ENCODE peak calls at places on chromosomes 11 and 22, in ten cellular contexts. One of them, this sample, is unnamed.

GRCh38 chr11:102911758-102912481 is 37.1 kb upstream of the MMP12 start:
- DNase-seq in NCI-H1105: no peak
- DNase-seq in endothelial cell: no peak
- DNase-seq in GM23248: no peak
- DNase-seq in stimulated activated CD8-positive, alpha-beta memory T cell treated with anti-CD3 and anti-CD28 coated beads, Interleukin-4, amount 100 ng/mL, for 1 hour: no peak
- DNase-seq in HS-27A: no peak
- DNase-seq in cardiac muscle cell: no peak
- DNase-seq in B cell: no peak
- DNase-seq in activated T-cell treated with anti-CD3 and anti-CD28 coated beads, Interleukin-2, amount 50 U/mL, for 72 hours: no peak
- DNase-seq in NCI-H526 treated with DMSO at 0.1 percent for 48 hours: no peak
- DNase-seq in this sample: no peak

GRCh38 chr11:84089072-84090057 is 803.2 kb upstream of the CCDC90B start:
- DNase-seq in activated T-cell treated with anti-CD3 and anti-CD28 coated beads, Interleukin-2, amount 50 U/mL, for 72 hours: no peak
- DNase-seq in stimulated activated CD8-positive, alpha-beta memory T cell treated with anti-CD3 and anti-CD28 coated beads, Interleukin-4, amount 100 ng/mL, for 1 hour: no peak
- DNase-seq in NCI-H1105: peak; percentile 73
- DNase-seq in HS-27A: no peak
- DNase-seq in cardiac muscle cell: peak; percentile 10
- DNase-seq in endothelial cell: no peak
- DNase-seq in NCI-H526 treated with DMSO at 0.1 percent for 48 hours: no peak
- DNase-seq in B cell: no peak
- DNase-seq in GM23248: no peak
- DNase-seq in this sample: no peak

GRCh38 chr11:62508336-62509058 is 38.1 kb downstream of the AHNAK start:
- DNase-seq in cardiac muscle cell: peak; percentile 49
- DNase-seq in NCI-H526 treated with DMSO at 0.1 percent for 48 hours: peak; percentile 91
- DNase-seq in NCI-H1105: peak; percentile 5
- DNase-seq in stimulated activated CD8-positive, alpha-beta memory T cell treated with anti-CD3 and anti-CD28 coated beads, Interleukin-4, amount 100 ng/mL, for 1 hour: no peak
- DNase-seq in GM23248: peak; percentile 91
- DNase-seq in activated T-cell treated with anti-CD3 and anti-CD28 coated beads, Interleukin-2, amount 50 U/mL, for 72 hours: no peak
- DNase-seq in endothelial cell: peak; percentile 64
- DNase-seq in B cell: peak; percentile 60
- DNase-seq in HS-27A: no peak
- DNase-seq in this sample: peak; percentile 85

GRCh38 chr22:44585559-44586121 is 87.6 kb upstream of the RTL6 start:
- DNase-seq in endothelial cell: no peak
- DNase-seq in B cell: no peak
- DNase-seq in cardiac muscle cell: no peak
- DNase-seq in NCI-H1105: no peak
- DNase-seq in GM23248: no peak
- DNase-seq in activated T-cell treated with anti-CD3 and anti-CD28 coated beads, Interleukin-2, amount 50 U/mL, for 72 hours: no peak
- DNase-seq in HS-27A: no peak
- DNase-seq in NCI-H526 treated with DMSO at 0.1 percent for 48 hours: no peak
- DNase-seq in stimulated activated CD8-positive, alpha-beta memory T cell treated with anti-CD3 and anti-CD28 coated beads, Interleukin-4, amount 100 ng/mL, for 1 hour: no peak
- DNase-seq in this sample: no peak

GRCh38 chr11:35751664-35752061 is 89.1 kb downstream of the TRIM44 start:
- DNase-seq in activated T-cell treated with anti-CD3 and anti-CD28 coated beads, Interleukin-2, amount 50 U/mL, for 72 hours: no peak
- DNase-seq in stimulated activated CD8-positive, alpha-beta memory T cell treated with anti-CD3 and anti-CD28 coated beads, Interleukin-4, amount 100 ng/mL, for 1 hour: no peak
- DNase-seq in cardiac muscle cell: no peak
- DNase-seq in endothelial cell: no peak
- DNase-seq in B cell: no peak
- DNase-seq in NCI-H1105: no peak
- DNase-seq in HS-27A: no peak
- DNase-seq in NCI-H526 treated with DMSO at 0.1 percent for 48 hours: no peak
- DNase-seq in GM23248: no peak
- DNase-seq in this sample: no peak

GRCh38 chr11:116162541-116163230 is 610.1 kb downstream of the BUD13 start:
- DNase-seq in activated T-cell treated with anti-CD3 and anti-CD28 coated beads, Interleukin-2, amount 50 U/mL, for 72 hours: no peak
- DNase-seq in B cell: no peak
- DNase-seq in GM23248: no peak
- DNase-seq in NCI-H1105: peak; percentile 96
- DNase-seq in NCI-H526 treated with DMSO at 0.1 percent for 48 hours: peak; percentile 72
- DNase-seq in stimulated activated CD8-positive, alpha-beta memory T cell treated with anti-CD3 and anti-CD28 coated beads, Interleukin-4, amount 100 ng/mL, for 1 hour: no peak
- DNase-seq in endothelial cell: peak; percentile 81
- DNase-seq in cardiac muscle cell: no peak
- DNase-seq in HS-27A: no peak
- DNase-seq in this sample: peak; percentile 2

GRCh38 chr11:21582791-21583190 is 610.1 kb upstream of the ANO5 start:
- DNase-seq in endothelial cell: no peak
- DNase-seq in activated T-cell treated with anti-CD3 and anti-CD28 coated beads, Interleukin-2, amount 50 U/mL, for 72 hours: no peak
- DNase-seq in NCI-H526 treated with DMSO at 0.1 percent for 48 hours: no peak
- DNase-seq in NCI-H1105: no peak
- DNase-seq in HS-27A: no peak
- DNase-seq in stimulated activated CD8-positive, alpha-beta memory T cell treated with anti-CD3 and anti-CD28 coated beads, Interleukin-4, amount 100 ng/mL, for 1 hour: no peak
- DNase-seq in GM23248: no peak
- DNase-seq in B cell: no peak
- DNase-seq in cardiac muscle cell: no peak
- DNase-seq in this sample: no peak

GRCh38 chr11:43830928-43831440 is 49.6 kb upstream of the ALKBH3 start:
- DNase-seq in cardiac muscle cell: peak; percentile 97
- DNase-seq in NCI-H1105: no peak
- DNase-seq in stimulated activated CD8-positive, alpha-beta memory T cell treated with anti-CD3 and anti-CD28 coated beads, Interleukin-4, amount 100 ng/mL, for 1 hour: no peak
- DNase-seq in NCI-H526 treated with DMSO at 0.1 percent for 48 hours: no peak
- DNase-seq in HS-27A: peak; percentile 98
- DNase-seq in GM23248: peak; percentile 100
- DNase-seq in endothelial cell: no peak
- DNase-seq in activated T-cell treated with anti-CD3 and anti-CD28 coated beads, Interleukin-2, amount 50 U/mL, for 72 hours: peak; percentile 64
- DNase-seq in B cell: no peak
- DNase-seq in this sample: peak; percentile 92

GRCh38 chr22:45240137-45240809 is 421 bp downstream of the KIAA0930 start:
- DNase-seq in NCI-H526 treated with DMSO at 0.1 percent for 48 hours: no peak
- DNase-seq in B cell: peak; percentile 69
- DNase-seq in stimulated activated CD8-positive, alpha-beta memory T cell treated with anti-CD3 and anti-CD28 coated beads, Interleukin-4, amount 100 ng/mL, for 1 hour: no peak
- DNase-seq in NCI-H1105: no peak
- DNase-seq in activated T-cell treated with anti-CD3 and anti-CD28 coated beads, Interleukin-2, amount 50 U/mL, for 72 hours: peak; percentile 58
- DNase-seq in cardiac muscle cell: peak; percentile 41
- DNase-seq in GM23248: peak; percentile 78
- DNase-seq in endothelial cell: peak; percentile 41
- DNase-seq in HS-27A: no peak
- DNase-seq in this sample: peak; percentile 69

GRCh38 chr22:41308054-41308453 is 6.7 kb downstream of the ZC3H7B start:
- DNase-seq in GM23248: peak; percentile 89
- DNase-seq in endothelial cell: no peak
- DNase-seq in cardiac muscle cell: peak; percentile 17
- DNase-seq in NCI-H1105: no peak
- DNase-seq in stimulated activated CD8-positive, alpha-beta memory T cell treated with anti-CD3 and anti-CD28 coated beads, Interleukin-4, amount 100 ng/mL, for 1 hour: no peak
- DNase-seq in activated T-cell treated with anti-CD3 and anti-CD28 coated beads, Interleukin-2, amount 50 U/mL, for 72 hours: no peak
- DNase-seq in HS-27A: no peak
- DNase-seq in NCI-H526 treated with DMSO at 0.1 percent for 48 hours: no peak
- DNase-seq in B cell: no peak
- DNase-seq in this sample: peak; percentile 72

GRCh38 chr22:31958625-31959239 is 14.4 kb downstream of the YWHAH start:
- DNase-seq in stimulated activated CD8-positive, alpha-beta memory T cell treated with anti-CD3 and anti-CD28 coated beads, Interleukin-4, amount 100 ng/mL, for 1 hour: no peak
- DNase-seq in cardiac muscle cell: no peak
- DNase-seq in activated T-cell treated with anti-CD3 and anti-CD28 coated beads, Interleukin-2, amount 50 U/mL, for 72 hours: no peak
- DNase-seq in GM23248: no peak
- DNase-seq in HS-27A: no peak
- DNase-seq in NCI-H526 treated with DMSO at 0.1 percent for 48 hours: no peak
- DNase-seq in NCI-H1105: no peak
- DNase-seq in endothelial cell: no peak
- DNase-seq in B cell: no peak
- DNase-seq in this sample: no peak

GRCh38 chr11:109968299-109968698 is 124.9 kb upstream of the ZC3H12C start:
- DNase-seq in B cell: no peak
- DNase-seq in cardiac muscle cell: no peak
- DNase-seq in GM23248: no peak
- DNase-seq in endothelial cell: no peak
- DNase-seq in stimulated activated CD8-positive, alpha-beta memory T cell treated with anti-CD3 and anti-CD28 coated beads, Interleukin-4, amount 100 ng/mL, for 1 hour: no peak
- DNase-seq in NCI-H526 treated with DMSO at 0.1 percent for 48 hours: no peak
- DNase-seq in NCI-H1105: no peak
- DNase-seq in activated T-cell treated with anti-CD3 and anti-CD28 coated beads, Interleukin-2, amount 50 U/mL, for 72 hours: no peak
- DNase-seq in HS-27A: no peak
- DNase-seq in this sample: no peak

GRCh38 chr11:112012877-112013276 is 12.3 kb upstream of the DLAT start:
- DNase-seq in activated T-cell treated with anti-CD3 and anti-CD28 coated beads, Interleukin-2, amount 50 U/mL, for 72 hours: no peak
- DNase-seq in NCI-H526 treated with DMSO at 0.1 percent for 48 hours: no peak
- DNase-seq in endothelial cell: no peak
- DNase-seq in B cell: no peak
- DNase-seq in stimulated activated CD8-positive, alpha-beta memory T cell treated with anti-CD3 and anti-CD28 coated beads, Interleukin-4, amount 100 ng/mL, for 1 hour: no peak
- DNase-seq in cardiac muscle cell: peak; percentile 81
- DNase-seq in NCI-H1105: no peak
- DNase-seq in HS-27A: no peak
- DNase-seq in GM23248: peak; percentile 39
- DNase-seq in this sample: no peak

GRCh38 chr11:76834151-76834550 is 26.6 kb upstream of the ACER3 start:
- DNase-seq in stimulated activated CD8-positive, alpha-beta memory T cell treated with anti-CD3 and anti-CD28 coated beads, Interleukin-4, amount 100 ng/mL, for 1 hour: no peak
- DNase-seq in B cell: no peak
- DNase-seq in activated T-cell treated with anti-CD3 and anti-CD28 coated beads, Interleukin-2, amount 50 U/mL, for 72 hours: no peak
- DNase-seq in NCI-H526 treated with DMSO at 0.1 percent for 48 hours: no peak
- DNase-seq in HS-27A: no peak
- DNase-seq in NCI-H1105: no peak
- DNase-seq in endothelial cell: no peak
- DNase-seq in cardiac muscle cell: no peak
- DNase-seq in GM23248: no peak
- DNase-seq in this sample: no peak

GRCh38 chr22:38290347-38290746 is 17.5 kb upstream of the TMEM184B start:
- DNase-seq in endothelial cell: no peak
- DNase-seq in stimulated activated CD8-positive, alpha-beta memory T cell treated with anti-CD3 and anti-CD28 coated beads, Interleukin-4, amount 100 ng/mL, for 1 hour: no peak
- DNase-seq in activated T-cell treated with anti-CD3 and anti-CD28 coated beads, Interleukin-2, amount 50 U/mL, for 72 hours: no peak
- DNase-seq in NCI-H526 treated with DMSO at 0.1 percent for 48 hours: no peak
- DNase-seq in GM23248: no peak
- DNase-seq in NCI-H1105: no peak
- DNase-seq in cardiac muscle cell: no peak
- DNase-seq in B cell: peak; percentile 7
- DNase-seq in HS-27A: no peak
- DNase-seq in this sample: no peak

GRCh38 chr11:111344032-111344431 is 35.0 kb downstream of the POU2AF1 start:
- DNase-seq in NCI-H1105: no peak
- DNase-seq in cardiac muscle cell: peak; percentile 92
- DNase-seq in B cell: no peak
- DNase-seq in activated T-cell treated with anti-CD3 and anti-CD28 coated beads, Interleukin-2, amount 50 U/mL, for 72 hours: no peak
- DNase-seq in GM23248: peak; percentile 85
- DNase-seq in HS-27A: no peak
- DNase-seq in stimulated activated CD8-positive, alpha-beta memory T cell treated with anti-CD3 and anti-CD28 coated beads, Interleukin-4, amount 100 ng/mL, for 1 hour: no peak
- DNase-seq in NCI-H526 treated with DMSO at 0.1 percent for 48 hours: no peak
- DNase-seq in endothelial cell: no peak
- DNase-seq in this sample: peak; percentile 77

GRCh38 chr11:12248330-12248729 is 129.0 kb upstream of the PARVA start:
- DNase-seq in GM23248: no peak
- DNase-seq in NCI-H526 treated with DMSO at 0.1 percent for 48 hours: peak; percentile 100
- DNase-seq in stimulated activated CD8-positive, alpha-beta memory T cell treated with anti-CD3 and anti-CD28 coated beads, Interleukin-4, amount 100 ng/mL, for 1 hour: no peak
- DNase-seq in activated T-cell treated with anti-CD3 and anti-CD28 coated beads, Interleukin-2, amount 50 U/mL, for 72 hours: no peak
- DNase-seq in NCI-H1105: peak; percentile 91
- DNase-seq in endothelial cell: no peak
- DNase-seq in cardiac muscle cell: peak; percentile 76
- DNase-seq in HS-27A: no peak
- DNase-seq in B cell: no peak
- DNase-seq in this sample: no peak

GRCh38 chr11:16945671-16946469 is 68.3 kb downstream of the PLEKHA7 start:
- DNase-seq in endothelial cell: peak; percentile 73
- DNase-seq in HS-27A: no peak
- DNase-seq in cardiac muscle cell: peak; percentile 76
- DNase-seq in B cell: peak; percentile 42
- DNase-seq in GM23248: peak; percentile 68
- DNase-seq in NCI-H1105: peak; percentile 61
- DNase-seq in stimulated activated CD8-positive, alpha-beta memory T cell treated with anti-CD3 and anti-CD28 coated beads, Interleukin-4, amount 100 ng/mL, for 1 hour: no peak
- DNase-seq in activated T-cell treated with anti-CD3 and anti-CD28 coated beads, Interleukin-2, amount 50 U/mL, for 72 hours: peak; percentile 63
- DNase-seq in NCI-H526 treated with DMSO at 0.1 percent for 48 hours: peak; percentile 85
- DNase-seq in this sample: peak; percentile 78

GRCh38 chr11:19646921-19647320 is 65.7 kb upstream of the NAV2 start:
- DNase-seq in stimulated activated CD8-positive, alpha-beta memory T cell treated with anti-CD3 and anti-CD28 coated beads, Interleukin-4, amount 100 ng/mL, for 1 hour: no peak
- DNase-seq in NCI-H526 treated with DMSO at 0.1 percent for 48 hours: no peak
- DNase-seq in endothelial cell: no peak
- DNase-seq in B cell: no peak
- DNase-seq in cardiac muscle cell: peak; percentile 93
- DNase-seq in activated T-cell treated with anti-CD3 and anti-CD28 coated beads, Interleukin-2, amount 50 U/mL, for 72 hours: no peak
- DNase-seq in NCI-H1105: no peak
- DNase-seq in GM23248: peak; percentile 92
- DNase-seq in HS-27A: peak; percentile 71
- DNase-seq in this sample: peak; percentile 92

GRCh38 chr11:80948781-80949180 is 1508.0 kb upstream of the TENM4 start:
- DNase-seq in B cell: no peak
- DNase-seq in HS-27A: no peak
- DNase-seq in GM23248: no peak
- DNase-seq in endothelial cell: no peak
- DNase-seq in cardiac muscle cell: no peak
- DNase-seq in NCI-H526 treated with DMSO at 0.1 percent for 48 hours: no peak
- DNase-seq in stimulated activated CD8-positive, alpha-beta memory T cell treated with anti-CD3 and anti-CD28 coated beads, Interleukin-4, amount 100 ng/mL, for 1 hour: no peak
- DNase-seq in activated T-cell treated with anti-CD3 and anti-CD28 coated beads, Interleukin-2, amount 50 U/mL, for 72 hours: no peak
- DNase-seq in NCI-H1105: no peak
- DNase-seq in this sample: no peak

GRCh38 chr11:123504401-123504800 is 74.3 kb downstream of the GRAMD1B start:
- DNase-seq in endothelial cell: no peak
- DNase-seq in NCI-H1105: no peak
- DNase-seq in stimulated activated CD8-positive, alpha-beta memory T cell treated with anti-CD3 and anti-CD28 coated beads, Interleukin-4, amount 100 ng/mL, for 1 hour: no peak
- DNase-seq in GM23248: no peak
- DNase-seq in cardiac muscle cell: no peak
- DNase-seq in B cell: no peak
- DNase-seq in NCI-H526 treated with DMSO at 0.1 percent for 48 hours: no peak
- DNase-seq in activated T-cell treated with anti-CD3 and anti-CD28 coated beads, Interleukin-2, amount 50 U/mL, for 72 hours: no peak
- DNase-seq in HS-27A: no peak
- DNase-seq in this sample: no peak

GRCh38 chr22:41445171-41446056 is 1.2 kb downstream of the TOB2 start:
- DNase-seq in NCI-H526 treated with DMSO at 0.1 percent for 48 hours: peak; percentile 30
- DNase-seq in stimulated activated CD8-positive, alpha-beta memory T cell treated with anti-CD3 and anti-CD28 coated beads, Interleukin-4, amount 100 ng/mL, for 1 hour: peak; percentile 8
- DNase-seq in NCI-H1105: no peak
- DNase-seq in HS-27A: peak; percentile 9
- DNase-seq in B cell: peak; percentile 40
- DNase-seq in cardiac muscle cell: no peak
- DNase-seq in activated T-cell treated with anti-CD3 and anti-CD28 coated beads, Interleukin-2, amount 50 U/mL, for 72 hours: peak; percentile 37
- DNase-seq in endothelial cell: peak; percentile 10
- DNase-seq in GM23248: peak; percentile 57
- DNase-seq in this sample: no peak

GRCh38 chr22:44659140-44659539 is 42.9 kb upstream of the PRR5 start:
- DNase-seq in B cell: no peak
- DNase-seq in activated T-cell treated with anti-CD3 and anti-CD28 coated beads, Interleukin-2, amount 50 U/mL, for 72 hours: no peak
- DNase-seq in NCI-H1105: no peak
- DNase-seq in endothelial cell: no peak
- DNase-seq in NCI-H526 treated with DMSO at 0.1 percent for 48 hours: no peak
- DNase-seq in cardiac muscle cell: peak; percentile 50
- DNase-seq in stimulated activated CD8-positive, alpha-beta memory T cell treated with anti-CD3 and anti-CD28 coated beads, Interleukin-4, amount 100 ng/mL, for 1 hour: no peak
- DNase-seq in GM23248: peak; percentile 84
- DNase-seq in HS-27A: no peak
- DNase-seq in this sample: peak; percentile 68

GRCh38 chr22:40203568-40203967 is 25.8 kb downstream of the TNRC6B start:
- DNase-seq in NCI-H526 treated with DMSO at 0.1 percent for 48 hours: no peak
- DNase-seq in NCI-H1105: peak; percentile 18
- DNase-seq in stimulated activated CD8-positive, alpha-beta memory T cell treated with anti-CD3 and anti-CD28 coated beads, Interleukin-4, amount 100 ng/mL, for 1 hour: no peak
- DNase-seq in cardiac muscle cell: no peak
- DNase-seq in endothelial cell: no peak
- DNase-seq in activated T-cell treated with anti-CD3 and anti-CD28 coated beads, Interleukin-2, amount 50 U/mL, for 72 hours: peak; percentile 39
- DNase-seq in HS-27A: no peak
- DNase-seq in B cell: peak; percentile 50
- DNase-seq in GM23248: peak; percentile 52
- DNase-seq in this sample: no peak

GRCh38 chr11:11045156-11045670 is 187.4 kb upstream of the ZBED5 start:
- DNase-seq in GM23248: no peak
- DNase-seq in NCI-H1105: no peak
- DNase-seq in NCI-H526 treated with DMSO at 0.1 percent for 48 hours: no peak
- DNase-seq in B cell: no peak
- DNase-seq in endothelial cell: no peak
- DNase-seq in HS-27A: no peak
- DNase-seq in stimulated activated CD8-positive, alpha-beta memory T cell treated with anti-CD3 and anti-CD28 coated beads, Interleukin-4, amount 100 ng/mL, for 1 hour: no peak
- DNase-seq in cardiac muscle cell: no peak
- DNase-seq in activated T-cell treated with anti-CD3 and anti-CD28 coated beads, Interleukin-2, amount 50 U/mL, for 72 hours: no peak
- DNase-seq in this sample: no peak

GRCh38 chr22:35310556-35311550 is 11.2 kb downstream of the TOM1 start:
- DNase-seq in B cell: no peak
- DNase-seq in GM23248: no peak
- DNase-seq in HS-27A: no peak
- DNase-seq in endothelial cell: no peak
- DNase-seq in NCI-H526 treated with DMSO at 0.1 percent for 48 hours: no peak
- DNase-seq in NCI-H1105: no peak
- DNase-seq in activated T-cell treated with anti-CD3 and anti-CD28 coated beads, Interleukin-2, amount 50 U/mL, for 72 hours: no peak
- DNase-seq in cardiac muscle cell: no peak
- DNase-seq in stimulated activated CD8-positive, alpha-beta memory T cell treated with anti-CD3 and anti-CD28 coated beads, Interleukin-4, amount 100 ng/mL, for 1 hour: no peak
- DNase-seq in this sample: no peak

GRCh38 chr22:27306771-27307170 is 494.8 kb downstream of the MN1 start:
- DNase-seq in HS-27A: no peak
- DNase-seq in NCI-H1105: no peak
- DNase-seq in stimulated activated CD8-positive, alpha-beta memory T cell treated with anti-CD3 and anti-CD28 coated beads, Interleukin-4, amount 100 ng/mL, for 1 hour: no peak
- DNase-seq in endothelial cell: no peak
- DNase-seq in GM23248: no peak
- DNase-seq in cardiac muscle cell: no peak
- DNase-seq in B cell: no peak
- DNase-seq in NCI-H526 treated with DMSO at 0.1 percent for 48 hours: no peak
- DNase-seq in activated T-cell treated with anti-CD3 and anti-CD28 coated beads, Interleukin-2, amount 50 U/mL, for 72 hours: no peak
- DNase-seq in this sample: no peak

GRCh38 chr11:96413408-96413807 is 23.6 kb downstream of the JRKL start:
- DNase-seq in activated T-cell treated with anti-CD3 and anti-CD28 coated beads, Interleukin-2, amount 50 U/mL, for 72 hours: no peak
- DNase-seq in NCI-H526 treated with DMSO at 0.1 percent for 48 hours: no peak
- DNase-seq in GM23248: no peak
- DNase-seq in NCI-H1105: no peak
- DNase-seq in cardiac muscle cell: no peak
- DNase-seq in HS-27A: no peak
- DNase-seq in B cell: no peak
- DNase-seq in endothelial cell: no peak
- DNase-seq in stimulated activated CD8-positive, alpha-beta memory T cell treated with anti-CD3 and anti-CD28 coated beads, Interleukin-4, amount 100 ng/mL, for 1 hour: no peak
- DNase-seq in this sample: no peak

This sample was measured in AG20443.